ENCODE peak calls at places on chromosomes 4 and X, in seven cellular contexts. D, B, E, K, V, S and T are unnamed samples.

GRCh38 chr4:11323771-11324170 is 104.9 kb downstream of the HS3ST1 start:
- DNase-seq in E (peak; percentile 6), D (peak; percentile 28), S (no peak), B (no peak), V (no peak), K (no peak), T (no peak)

GRCh38 chr4:72777436-72777835 is 208.4 kb upstream of the ADAMTS3 start:
- DNase-seq in K (no peak), E (peak; percentile 70), V (no peak), B (no peak), D (no peak), S (no peak), T (peak; percentile 61)

GRCh38 chr4:6229095-6229494 is 28.7 kb upstream of the JAKMIP1 start:
- DNase-seq in D (peak; percentile 18), S (no peak), E (no peak), B (no peak), V (no peak), K (no peak), T (no peak)

GRCh38 chr4:153789741-153790651 is 1.1 kb upstream of the SFRP2 start:
- DNase-seq in B (peak; percentile 75), S (no peak), V (peak; percentile 63), D (peak; percentile 97), E (peak; percentile 93), K (peak; percentile 85), T (no peak)

GRCh38 chr4:57430706-57431105 is 320.5 kb upstream of the IGFBP7 start:
- DNase-seq in V (no peak), K (no peak), B (no peak), S (no peak), D (no peak), E (no peak), T (no peak)

GRCh38 chr4:129043523-129043922 is 49.8 kb downstream of the SCLT1 start:
- DNase-seq in B (no peak), V (peak; percentile 21), K (no peak), E (peak; percentile 19), D (no peak), S (peak; percentile 9), T (no peak)

GRCh38 chr4:141459020-141459419 is 177.4 kb upstream of the IL15 start:
- DNase-seq in B (no peak), E (no peak), D (no peak), V (no peak), K (no peak), S (no peak), T (no peak)

GRCh38 chrX:10617964-10618342 is 2.4 kb downstream of the MID1 start:
- DNase-seq in K (no peak), S (peak; percentile 75), B (no peak), D (no peak), V (no peak), E (no peak), T (no peak)

GRCh38 chrX:134431894-134432293 is 28.1 kb upstream of the HPRT1 start:
- DNase-seq in S (peak; percentile 66), V (peak; percentile 34), K (no peak), D (no peak), B (no peak), E (no peak), T (no peak)

GRCh38 chrX:120236676-120237460 is 13.7 kb upstream of the ZBTB33 start:
- DNase-seq in K (no peak), V (no peak), S (no peak), D (no peak), E (no peak), B (no peak), T (no peak)

GRCh38 chr4:159008671-159009070 is 94.2 kb upstream of the RAPGEF2 start:
- DNase-seq in K (no peak), S (no peak), B (no peak), E (no peak), D (no peak), V (no peak), T (no peak)

GRCh38 chr4:152537881-152538280 is 2.0 kb upstream of the FBXW7 start:
- DNase-seq in B (no peak), V (no peak), S (no peak), E (no peak), K (no peak), D (no peak), T (no peak)

GRCh38 chrX:56995271-56995994 is at the start of gene SPIN3:
- DNase-seq in V (peak; percentile 74), E (peak; percentile 97), B (peak; percentile 71), K (peak; percentile 80), D (peak; percentile 92), S (peak; percentile 59), T (peak; percentile 66)

GRCh38 chr4:6987566-6987920 is 55.6 kb upstream of the TADA2B start:
- DNase-seq in E (peak; percentile 82), D (no peak), B (no peak), V (peak; percentile 43), K (no peak), S (peak; percentile 37), T (peak; percentile 88)

GRCh38 chr4:94177822-94178221 is 29.8 kb upstream of the SMARCAD1 start:
- DNase-seq in E (peak; percentile 81), B (peak; percentile 1), D (no peak), S (no peak), K (no peak), V (no peak), T (no peak)

GRCh38 chr4:73259552-73260140 is 1.0 kb upstream of the ANKRD17 start:
- DNase-seq in D (no peak), K (no peak), V (no peak), B (no peak), S (no peak), E (no peak), T (peak; percentile 39)

GRCh38 chr4:116480486-116480990 is 604.8 kb downstream of the TRAM1L1 start:
- DNase-seq in B (no peak), S (no peak), V (no peak), E (peak; percentile 2), D (no peak), K (no peak), T (no peak)

GRCh38 chrX:54447461-54447860 is 7.3 kb downstream of the TSR2 start:
- DNase-seq in K (no peak), D (peak; percentile 38), S (no peak), E (peak; percentile 64), B (no peak), V (peak; percentile 7), T (no peak)

GRCh38 chr4:36224969-36225903 is 19.1 kb downstream of the ARAP2 start:
- DNase-seq in K (no peak), E (peak; percentile 54), B (no peak), V (no peak), S (no peak), D (no peak), T (no peak)

GRCh38 chr4:167544391-167544790 is 310.1 kb upstream of the SPOCK3 start:
- DNase-seq in B (no peak), S (no peak), K (no peak), D (no peak), V (no peak), E (no peak), T (peak; percentile 8)

GRCh38 chr4:159069922-159070321 is 33.0 kb upstream of the RAPGEF2 start:
- DNase-seq in E (no peak), V (no peak), D (no peak), S (peak; percentile 58), K (no peak), B (no peak), T (no peak)

GRCh38 chr4:90187148-90187884 is 60.1 kb downstream of the CCSER1 start:
- DNase-seq in S (no peak), V (no peak), E (no peak), B (no peak), K (no peak), D (no peak), T (no peak)

GRCh38 chr4:46937493-46937892 is 28.4 kb upstream of the COX7B2 start:
- DNase-seq in D (no peak), B (no peak), K (no peak), E (peak; percentile 38), S (no peak), V (no peak), T (no peak)

GRCh38 chr4:19947349-19947748 is 304.4 kb upstream of the SLIT2 start:
- DNase-seq in E (no peak), V (peak; percentile 17), B (no peak), S (peak; percentile 74), K (no peak), D (no peak), T (no peak)

GRCh38 chrX:46577116-46578005 is 3.8 kb downstream of the CHST7 start:
- DNase-seq in B (no peak), V (peak; percentile 28), S (peak; percentile 75), D (no peak), E (peak; percentile 45), K (no peak), T (no peak)

DNA sequence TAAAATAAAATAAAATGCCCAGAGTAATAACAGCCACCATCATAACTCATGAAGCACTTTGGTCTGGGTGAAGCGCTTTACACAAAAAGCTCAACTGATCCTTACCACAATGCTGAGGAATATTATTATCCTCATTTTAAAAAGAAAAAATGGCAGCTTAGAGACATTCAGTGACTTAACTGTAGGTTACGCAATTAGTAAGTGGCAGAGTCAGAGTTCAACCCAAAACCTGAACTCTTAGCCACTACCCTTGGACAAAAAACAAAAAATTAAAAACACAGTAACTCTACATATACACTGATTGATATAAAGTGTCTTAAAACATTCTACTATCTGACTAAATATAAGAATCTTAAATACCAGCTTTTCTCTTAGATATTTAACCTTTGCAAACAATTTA is 34.9 kb downstream of the MAOB start:
- DNase-seq in D (no peak), B (no peak), S (no peak), K (no peak), E (no peak), V (no peak), T (no peak)
- H2AK5ac ChIP-seq in D (no peak overlapping the region), B (no peak overlapping the region), S (no peak overlapping the region), K (no peak overlapping the region), E (no peak overlapping the region), V (no peak overlapping the region), T (no peak overlapping the region)

GRCh38 chr4:181753189-181753588 is 490.0 kb upstream of the TENM3 start:
- DNase-seq in D (no peak), K (no peak), E (no peak), B (no peak), V (no peak), S (no peak), T (no peak)
- H2AK5ac ChIP-seq in D (no peak overlapping the region), K (no peak overlapping the region), E (no peak overlapping the region), B (no peak overlapping the region), V (no peak overlapping the region), S (no peak overlapping the region), T (no peak overlapping the region)

GRCh38 chr4:185677915-185678314 is 134.1 kb downstream of the SORBS2 start:
- DNase-seq in B (no peak), S (no peak), K (no peak), D (no peak), V (no peak), E (no peak), T (no peak)

GRCh38 chr4:185680617-185681016 is 131.4 kb downstream of the SORBS2 start:
- DNase-seq in B (no peak), E (no peak), S (no peak), D (no peak), V (no peak), K (no peak), T (no peak)

GRCh38 chr4:185681604-185682003 is 130.4 kb downstream of the SORBS2 start:
- DNase-seq in D (no peak), E (no peak), S (no peak), B (no peak), K (no peak), V (no peak), T (no peak)

GRCh38 chr4:185682236-185682635 is 129.8 kb downstream of the SORBS2 start:
- DNase-seq in V (peak; percentile 17), K (no peak), S (peak; percentile 12), D (no peak), B (no peak), E (no peak), T (no peak)

GRCh38 chr4:185679523-185679922 is 132.5 kb downstream of the SORBS2 start:
- DNase-seq in B (no peak), K (no peak), S (no peak), E (no peak), D (no peak), V (no peak), T (no peak)
- H2AK5ac ChIP-seq in B (no peak overlapping the region), K (no peak overlapping the region), S (no peak overlapping the region), E (no peak overlapping the region), D (no peak overlapping the region), V (no peak overlapping the region), T (no peak overlapping the region)

GRCh38 chr4:25879587-25879986 is 16.8 kb upstream of the SEL1L3 start:
- DNase-seq in E (peak; percentile 22), S (no peak), D (no peak), V (no peak), B (no peak), K (no peak), T (no peak)
- H2AK5ac ChIP-seq in E (no peak overlapping the region), S (no peak overlapping the region), D (no peak overlapping the region), V (no peak overlapping the region), B (peak overlapping the region; percentile 50), K (no peak overlapping the region), T (no peak overlapping the region)